ENCODE peak calls at places on chromosomes 7 and 10, in nine cellular contexts. One of them, this sample, is unnamed.

GRCh38 chr7:12572941-12573340 is 2.4 kb downstream of the SCIN start:
- DNase-seq in A549: no peak
- DNase-seq in PC-3: no peak
- DNase-seq in neuronal stem cell: no peak
- DNase-seq in GM23338: no peak
- DNase-seq in CD4-positive, alpha-beta T cell: no peak
- DNase-seq in mammary epithelial cell: no peak
- DNase-seq in psoas muscle: no peak
- DNase-seq in H9: no peak
- DNase-seq in this sample: no peak

GRCh38 chr7:88842217-88842616 is 46.7 kb upstream of the TEX47 start:
- DNase-seq in A549: no peak
- DNase-seq in CD4-positive, alpha-beta T cell: no peak
- DNase-seq in psoas muscle: no peak
- DNase-seq in GM23338: no peak
- DNase-seq in H9: no peak
- DNase-seq in mammary epithelial cell: no peak
- DNase-seq in PC-3: no peak
- DNase-seq in neuronal stem cell: no peak
- DNase-seq in this sample: no peak

GRCh38 chr7:112665709-112666108 is 124.5 kb downstream of the TMEM168 start:
- DNase-seq in H9: peak
- DNase-seq in neuronal stem cell: peak
- DNase-seq in GM23338: peak
- DNase-seq in psoas muscle: no peak
- DNase-seq in A549: peak
- DNase-seq in mammary epithelial cell: peak
- DNase-seq in CD4-positive, alpha-beta T cell: no peak
- DNase-seq in PC-3: no peak
- DNase-seq in this sample: no peak

GRCh38 chr7:1466524-1467271 is 7.4 kb upstream of the MICALL2 start:
- DNase-seq in PC-3: peak
- DNase-seq in CD4-positive, alpha-beta T cell: no peak
- DNase-seq in A549: peak
- DNase-seq in GM23338: peak
- DNase-seq in mammary epithelial cell: no peak
- DNase-seq in neuronal stem cell: no peak
- DNase-seq in H9: peak
- DNase-seq in psoas muscle: peak
- DNase-seq in this sample: peak

GRCh38 chr10:91185239-91185875 is 35.1 kb upstream of the PCGF5 start:
- DNase-seq in neuronal stem cell: no peak
- DNase-seq in CD4-positive, alpha-beta T cell: no peak
- DNase-seq in mammary epithelial cell: no peak
- DNase-seq in PC-3: peak
- DNase-seq in A549: peak
- DNase-seq in psoas muscle: peak
- DNase-seq in H9: no peak
- DNase-seq in GM23338: no peak
- DNase-seq in this sample: no peak

GRCh38 chr7:34453150-34453549 is 204.9 kb upstream of the NPSR1 start:
- DNase-seq in A549: no peak
- DNase-seq in mammary epithelial cell: no peak
- DNase-seq in CD4-positive, alpha-beta T cell: no peak
- DNase-seq in GM23338: no peak
- DNase-seq in psoas muscle: no peak
- DNase-seq in H9: no peak
- DNase-seq in PC-3: no peak
- DNase-seq in neuronal stem cell: no peak
- DNase-seq in this sample: no peak

GRCh38 chr10:122307669-122308486 is 36.8 kb downstream of the BTBD16 start:
- DNase-seq in mammary epithelial cell: peak
- DNase-seq in neuronal stem cell: no peak
- DNase-seq in PC-3: peak
- DNase-seq in CD4-positive, alpha-beta T cell: no peak
- DNase-seq in A549: peak
- DNase-seq in H9: no peak
- DNase-seq in GM23338: no peak
- DNase-seq in psoas muscle: peak
- DNase-seq in this sample: peak

GRCh38 chr7:37065779-37066271 is 341.5 kb upstream of the AOAH start:
- DNase-seq in neuronal stem cell: no peak
- DNase-seq in H9: no peak
- DNase-seq in PC-3: no peak
- DNase-seq in mammary epithelial cell: peak
- DNase-seq in CD4-positive, alpha-beta T cell: no peak
- DNase-seq in GM23338: no peak
- DNase-seq in A549: no peak
- DNase-seq in psoas muscle: no peak
- DNase-seq in this sample: no peak

GRCh38 chr7:10939911-10940747 is 33.5 kb upstream of the PHF14 start:
- DNase-seq in GM23338: peak
- DNase-seq in mammary epithelial cell: peak
- DNase-seq in neuronal stem cell: peak
- DNase-seq in PC-3: peak
- DNase-seq in psoas muscle: peak
- DNase-seq in CD4-positive, alpha-beta T cell: peak
- DNase-seq in A549: peak
- DNase-seq in H9: peak
- DNase-seq in this sample: peak

GRCh38 chr10:102626026-102626686 is 18.1 kb upstream of the TRIM8 start:
- DNase-seq in A549: no peak
- DNase-seq in psoas muscle: no peak
- DNase-seq in mammary epithelial cell: no peak
- DNase-seq in H9: no peak
- DNase-seq in PC-3: no peak
- DNase-seq in neuronal stem cell: no peak
- DNase-seq in GM23338: no peak
- DNase-seq in CD4-positive, alpha-beta T cell: no peak
- DNase-seq in this sample: no peak

GRCh38 chr10:22621726-22622125 is 92.7 kb downstream of the PIP4K2A start:
- DNase-seq in CD4-positive, alpha-beta T cell: no peak
- DNase-seq in mammary epithelial cell: no peak
- DNase-seq in neuronal stem cell: no peak
- DNase-seq in H9: no peak
- DNase-seq in A549: no peak
- DNase-seq in PC-3: no peak
- DNase-seq in GM23338: no peak
- DNase-seq in psoas muscle: no peak
- DNase-seq in this sample: no peak

GRCh38 chr7:116988363-116988989 is 35.2 kb downstream of the ST7 start:
- DNase-seq in mammary epithelial cell: no peak
- DNase-seq in PC-3: peak
- DNase-seq in GM23338: no peak
- DNase-seq in CD4-positive, alpha-beta T cell: no peak
- DNase-seq in psoas muscle: no peak
- DNase-seq in neuronal stem cell: no peak
- DNase-seq in A549: no peak
- DNase-seq in H9: no peak
- DNase-seq in this sample: no peak

GRCh38 chr10:26437637-26438461 is at the start of gene APBB1IP:
- DNase-seq in A549: no peak
- DNase-seq in H9: peak
- DNase-seq in psoas muscle: peak
- DNase-seq in CD4-positive, alpha-beta T cell: peak
- DNase-seq in mammary epithelial cell: no peak
- DNase-seq in GM23338: peak
- DNase-seq in neuronal stem cell: no peak
- DNase-seq in PC-3: no peak
- DNase-seq in this sample: peak

GRCh38 chr10:78664929-78665525 is 403.7 kb upstream of the ZMIZ1 start:
- DNase-seq in A549: peak
- DNase-seq in neuronal stem cell: no peak
- DNase-seq in CD4-positive, alpha-beta T cell: no peak
- DNase-seq in H9: no peak
- DNase-seq in psoas muscle: no peak
- DNase-seq in mammary epithelial cell: peak
- DNase-seq in PC-3: peak
- DNase-seq in GM23338: peak
- DNase-seq in this sample: no peak

GRCh38 chr7:149462101-149462520 is 1.2 kb upstream of the ZNF777 start:
- DNase-seq in mammary epithelial cell: peak
- DNase-seq in psoas muscle: no peak
- DNase-seq in PC-3: no peak
- DNase-seq in A549: no peak
- DNase-seq in H9: no peak
- DNase-seq in CD4-positive, alpha-beta T cell: no peak
- DNase-seq in neuronal stem cell: no peak
- DNase-seq in GM23338: no peak
- DNase-seq in this sample: no peak

GRCh38 chr10:12902135-12902572 is 99.4 kb downstream of the CCDC3 start:
- DNase-seq in A549: peak
- DNase-seq in mammary epithelial cell: peak
- DNase-seq in CD4-positive, alpha-beta T cell: peak
- DNase-seq in H9: peak
- DNase-seq in GM23338: peak
- DNase-seq in PC-3: peak
- DNase-seq in psoas muscle: no peak
- DNase-seq in neuronal stem cell: peak
- DNase-seq in this sample: peak

GRCh38 chr10:80320377-80320776 is 30.9 kb upstream of the MAT1A start:
- DNase-seq in neuronal stem cell: no peak
- DNase-seq in mammary epithelial cell: no peak
- DNase-seq in psoas muscle: no peak
- DNase-seq in CD4-positive, alpha-beta T cell: no peak
- DNase-seq in PC-3: no peak
- DNase-seq in H9: no peak
- DNase-seq in A549: no peak
- DNase-seq in GM23338: no peak
- DNase-seq in this sample: no peak

GRCh38 chr10:55746002-55746401 is 615.1 kb downstream of the ZWINT start:
- DNase-seq in H9: no peak
- DNase-seq in PC-3: no peak
- DNase-seq in psoas muscle: no peak
- DNase-seq in mammary epithelial cell: no peak
- DNase-seq in GM23338: no peak
- DNase-seq in CD4-positive, alpha-beta T cell: no peak
- DNase-seq in A549: no peak
- DNase-seq in neuronal stem cell: no peak
- DNase-seq in this sample: no peak

GRCh38 chr10:49023752-49024151 is 84.1 kb upstream of the LRRC18 start:
- DNase-seq in H9: no peak
- DNase-seq in psoas muscle: no peak
- DNase-seq in GM23338: no peak
- DNase-seq in PC-3: no peak
- DNase-seq in neuronal stem cell: no peak
- DNase-seq in mammary epithelial cell: no peak
- DNase-seq in CD4-positive, alpha-beta T cell: no peak
- DNase-seq in A549: no peak
- DNase-seq in this sample: no peak
- H3K27ac ChIP-seq in H9: no peak
- H3K27ac ChIP-seq in psoas muscle: no peak
- H3K27ac ChIP-seq in GM23338: no peak
- H3K27ac ChIP-seq in PC-3: no peak
- H3K27ac ChIP-seq in neuronal stem cell: no peak
- H3K27ac ChIP-seq in mammary epithelial cell: no peak
- H3K27ac ChIP-seq in CD4-positive, alpha-beta T cell: no peak
- H3K27ac ChIP-seq in A549: no peak
- H3K27ac ChIP-seq in this sample: peak

GRCh38 chr10:76774987-76775603 is 862.5 kb downstream of the KCNMA1 start:
- DNase-seq in GM23338: no peak
- DNase-seq in neuronal stem cell: no peak
- DNase-seq in A549: no peak
- DNase-seq in CD4-positive, alpha-beta T cell: no peak
- DNase-seq in mammary epithelial cell: no peak
- DNase-seq in PC-3: no peak
- DNase-seq in H9: no peak
- DNase-seq in psoas muscle: no peak
- DNase-seq in this sample: peak

GRCh38 chr10:76784076-76784475 is 853.5 kb downstream of the KCNMA1 start:
- DNase-seq in PC-3: no peak
- DNase-seq in GM23338: no peak
- DNase-seq in H9: no peak
- DNase-seq in neuronal stem cell: no peak
- DNase-seq in mammary epithelial cell: no peak
- DNase-seq in A549: no peak
- DNase-seq in CD4-positive, alpha-beta T cell: no peak
- DNase-seq in psoas muscle: no peak
- DNase-seq in this sample: no peak

GRCh38 chr10:76779821-76780281 is 857.8 kb downstream of the KCNMA1 start:
- DNase-seq in GM23338: peak
- DNase-seq in psoas muscle: no peak
- DNase-seq in PC-3: no peak
- DNase-seq in A549: no peak
- DNase-seq in CD4-positive, alpha-beta T cell: no peak
- DNase-seq in neuronal stem cell: no peak
- DNase-seq in mammary epithelial cell: no peak
- DNase-seq in H9: peak
- DNase-seq in this sample: no peak

GRCh38 chr10:76779163-76779820 is 858.3 kb downstream of the KCNMA1 start:
- DNase-seq in neuronal stem cell: peak
- DNase-seq in A549: no peak
- DNase-seq in mammary epithelial cell: no peak
- DNase-seq in psoas muscle: no peak
- DNase-seq in CD4-positive, alpha-beta T cell: no peak
- DNase-seq in H9: peak
- DNase-seq in PC-3: peak
- DNase-seq in GM23338: peak
- DNase-seq in this sample: no peak
- H3K27ac ChIP-seq in neuronal stem cell: peak
- H3K27ac ChIP-seq in A549: no peak
- H3K27ac ChIP-seq in mammary epithelial cell: no peak
- H3K27ac ChIP-seq in psoas muscle: no peak
- H3K27ac ChIP-seq in CD4-positive, alpha-beta T cell: no peak
- H3K27ac ChIP-seq in H9: peak
- H3K27ac ChIP-seq in PC-3: no peak
- H3K27ac ChIP-seq in GM23338: peak
- H3K27ac ChIP-seq in this sample: no peak

DNA sequence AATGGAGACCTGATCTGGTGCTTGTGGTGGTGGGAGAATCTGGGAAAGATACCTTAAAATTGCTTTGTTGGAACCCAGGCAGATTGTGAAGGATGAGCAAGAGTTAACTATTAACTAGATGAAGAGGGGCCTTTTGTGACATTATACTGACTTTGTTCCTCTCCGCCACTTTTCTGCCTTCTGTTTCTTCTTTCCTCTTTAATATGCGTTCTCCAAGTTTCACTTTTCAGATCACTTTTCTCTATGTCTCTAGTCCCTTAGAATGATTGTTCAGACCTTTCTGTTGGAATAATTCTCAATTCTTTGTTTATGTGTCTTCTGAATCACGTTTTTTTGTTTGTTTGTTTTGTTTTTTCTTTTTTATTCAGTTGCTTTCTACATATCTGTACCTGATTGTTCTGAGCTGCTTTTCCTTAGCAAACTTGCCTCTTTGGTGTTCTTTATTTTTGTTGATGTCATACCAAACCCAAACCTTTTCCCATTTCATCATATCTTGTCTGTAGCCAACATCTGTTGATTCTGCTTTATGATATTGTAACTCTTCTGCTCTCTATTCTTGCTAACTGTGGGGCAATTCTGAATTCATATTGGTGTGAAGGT is 2.8 kb downstream of the BMPR1A start:
- DNase-seq in mammary epithelial cell: no peak
- DNase-seq in neuronal stem cell: no peak
- DNase-seq in CD4-positive, alpha-beta T cell: no peak
- DNase-seq in A549: no peak
- DNase-seq in GM23338: no peak
- DNase-seq in PC-3: no peak
- DNase-seq in psoas muscle: no peak
- DNase-seq in H9: no peak
- DNase-seq in this sample: no peak
- H3K27ac ChIP-seq in mammary epithelial cell: no peak
- H3K27ac ChIP-seq in neuronal stem cell: no peak
- H3K27ac ChIP-seq in CD4-positive, alpha-beta T cell: no peak
- H3K27ac ChIP-seq in A549: no peak
- H3K27ac ChIP-seq in GM23338: peak
- H3K27ac ChIP-seq in PC-3: no peak
- H3K27ac ChIP-seq in psoas muscle: peak
- H3K27ac ChIP-seq in H9: peak
- H3K27ac ChIP-seq in this sample: peak

GRCh38 chr10:119896937-119897336 is 4.4 kb downstream of the SEC23IP start:
- DNase-seq in psoas muscle: peak
- DNase-seq in H9: no peak
- DNase-seq in mammary epithelial cell: no peak
- DNase-seq in neuronal stem cell: no peak
- DNase-seq in CD4-positive, alpha-beta T cell: no peak
- DNase-seq in PC-3: peak
- DNase-seq in A549: peak
- DNase-seq in GM23338: no peak
- DNase-seq in this sample: peak
- H3K27ac ChIP-seq in psoas muscle: no peak
- H3K27ac ChIP-seq in H9: no peak
- H3K27ac ChIP-seq in mammary epithelial cell: no peak
- H3K27ac ChIP-seq in neuronal stem cell: no peak
- H3K27ac ChIP-seq in CD4-positive, alpha-beta T cell: no peak
- H3K27ac ChIP-seq in PC-3: peak
- H3K27ac ChIP-seq in A549: no peak
- H3K27ac ChIP-seq in GM23338: no peak
- H3K27ac ChIP-seq in this sample: peak